ENCODE peak calls at places on chromosomes 11 and 22, in eight cellular contexts. J is HCT116, D is caudate nucleus, C is naive B cell, F is A549, X is mammary epithelial cell, E is IMR-90, M is AG04450. P is an unnamed sample.

GRCh38 chr22:21803859-21804258 is 63.6 kb downstream of the MAPK1 start:
- DNase-seq in J (no peak), D (no peak), C (no peak), F (no peak), X (no peak), E (no peak), M (no peak), P (no peak)

GRCh38 chr22:31179345-31179744 is 19.4 kb downstream of the RNF185 start:
- DNase-seq in J (no peak), D (no peak), C (no peak), F (peak), X (peak), E (peak), M (no peak), P (no peak)

GRCh38 chr11:65423516-65424199 is 1.1 kb downstream of the NEAT1 start:
- DNase-seq in J (no peak), D (no peak), C (no peak), F (peak), X (peak), E (peak), M (no peak), P (no peak)

GRCh38 chr22:49812838-49813237 is 14.8 kb downstream of the BRD1 start:
- DNase-seq in J (no peak), D (no peak), C (no peak), F (no peak), X (no peak), E (peak), M (no peak), P (no peak)

GRCh38 chr11:31757245-31757835 is 53.8 kb downstream of the PAX6 start:
- DNase-seq in J (no peak), D (no peak), C (no peak), F (no peak), X (no peak), E (no peak), M (no peak), P (no peak)

GRCh38 chr11:77473001-77473800 is 693 bp downstream of the PAK1 start:
- DNase-seq in J (no peak), D (peak), C (peak), F (peak), X (peak), E (no peak), M (no peak), P (peak)

GRCh38 chr11:86442420-86442819 is 67.7 kb downstream of the CCDC81 start:
- DNase-seq in J (no peak), D (no peak), C (no peak), F (peak), X (no peak), E (peak), M (no peak), P (no peak)

GRCh38 chr11:125102025-125102424 is 9.4 kb downstream of the TMEM218 start:
- DNase-seq in J (no peak), D (no peak), C (no peak), F (no peak), X (no peak), E (no peak), M (no peak), P (no peak)

GRCh38 chr22:49638788-49639187 is 188.9 kb downstream of the BRD1 start:
- DNase-seq in J (no peak), D (peak), C (no peak), F (no peak), X (no peak), E (no peak), M (no peak), P (no peak)

GRCh38 chr22:16803255-16803917 is 21.8 kb downstream of the XKR3 start:
- DNase-seq in J (no peak), D (no peak), C (no peak), F (no peak), X (no peak), E (no peak), M (no peak), P (no peak)

GRCh38 chr11:68448604-68449011 is 11.9 kb upstream of the PPP6R3 start:
- DNase-seq in J (no peak), D (no peak), C (no peak), F (no peak), X (no peak), E (no peak), M (no peak), P (no peak)

GRCh38 chr11:85752890-85753581 is 57.9 kb downstream of the SYTL2 start:
- DNase-seq in J (no peak), D (no peak), C (peak), F (no peak), X (no peak), E (no peak), M (no peak), P (peak)

GRCh38 chr11:62575156-62575555 is 1.5 kb upstream of the EEF1G start:
- DNase-seq in J (no peak), D (no peak), C (no peak), F (no peak), X (no peak), E (no peak), M (no peak), P (no peak)

GRCh38 chr11:81059356-81059755 is 1618.5 kb upstream of the TENM4 start:
- DNase-seq in J (no peak), D (no peak), C (no peak), F (no peak), X (no peak), E (no peak), M (no peak), P (no peak)

GRCh38 chr22:46612904-46613605 is 7.1 kb upstream of the GRAMD4 start:
- DNase-seq in J (no peak), D (no peak), C (no peak), F (no peak), X (no peak), E (no peak), M (no peak), P (peak)

GRCh38 chr11:129639300-129639699 is 176.3 kb upstream of the TMEM45B start:
- DNase-seq in J (peak), D (no peak), C (no peak), F (peak), X (peak), E (peak), M (peak), P (no peak)

GRCh38 chr11:34654491-34655334 is 33.8 kb downstream of the EHF start:
- DNase-seq in J (peak), D (peak), C (no peak), F (peak), X (peak), E (peak), M (no peak), P (no peak)

GRCh38 chr11:3171931-3172560 is 6.9 kb upstream of the OSBPL5 start:
- DNase-seq in J (no peak), D (no peak), C (no peak), F (no peak), X (no peak), E (no peak), M (no peak), P (no peak)

GRCh38 chr11:68956142-68956541 is 24.6 kb downstream of the MRGPRD start:
- DNase-seq in J (no peak), D (no peak), C (no peak), F (no peak), X (no peak), E (no peak), M (no peak), P (peak)

GRCh38 chr22:30040499-30041055 is 39.7 kb upstream of the HORMAD2 start:
- DNase-seq in J (no peak), D (no peak), C (no peak), F (no peak), X (no peak), E (no peak), M (no peak), P (no peak)

GRCh38 chr11:20080032-20080685 is 80.1 kb downstream of the DBX1 start:
- DNase-seq in J (no peak), D (no peak), C (peak), F (no peak), X (no peak), E (no peak), M (no peak), P (no peak)

GRCh38 chr11:65182258-65183170 is 786 bp downstream of the CAPN1 start:
- DNase-seq in J (peak), D (no peak), C (no peak), F (peak), X (peak), E (no peak), M (no peak), P (no peak)

GRCh38 chr11:19079643-19080440 is 19.3 kb upstream of the MRGPRX2 start:
- DNase-seq in J (peak), D (no peak), C (no peak), F (peak), X (peak), E (peak), M (no peak), P (no peak)

GRCh38 chr11:77999446-77999845 is 5.0 kb upstream of the INTS4 start:
- DNase-seq in J (no peak), D (no peak), C (peak), F (no peak), X (no peak), E (no peak), M (no peak), P (no peak)

GRCh38 chr11:60835472-60835871 is 6.4 kb upstream of the CCDC86 start:
- DNase-seq in J (no peak), D (no peak), C (no peak), F (no peak), X (peak), E (peak), M (no peak), P (no peak)

GRCh38 chr11:62439785-62440602 is 21.2 kb downstream of the SCGB1A1 start:
- DNase-seq in J (no peak), D (no peak), C (no peak), F (no peak), X (no peak), E (peak), M (no peak), P (no peak)

GRCh38 chr22:19291218-19291579 is 320 bp downstream of the CLTCL1 start:
- DNase-seq in J (no peak), D (no peak), C (no peak), F (no peak), X (peak), E (no peak), M (no peak), P (peak)

GRCh38 chr22:19974935-19975706 is 33.5 kb upstream of the TXNRD2 start:
- DNase-seq in J (no peak), D (no peak), C (no peak), F (no peak), X (no peak), E (no peak), M (no peak), P (no peak)

GRCh38 chr11:123231777-123232176 is 36.7 kb upstream of the CLMP start:
- DNase-seq in J (no peak), D (no peak), C (no peak), F (no peak), X (no peak), E (no peak), M (no peak), P (no peak)

GRCh38 chr11:28566643-28567042 is 458.5 kb downstream of the METTL15 start:
- DNase-seq in J (peak), D (peak), C (no peak), F (peak), X (peak), E (peak), M (peak), P (no peak)

GRCh38 chr11:91997178-91997577 is 227.4 kb upstream of the FAT3 start:
- DNase-seq in J (no peak), D (no peak), C (no peak), F (no peak), X (no peak), E (no peak), M (no peak), P (no peak)

GRCh38 chr11:119380816-119381185 is 689 bp downstream of the USP2 start:
- DNase-seq in J (no peak), D (no peak), C (no peak), F (no peak), X (no peak), E (no peak), M (no peak), P (no peak)

P was measured in effector CD4-positive, alpha-beta T cell.